ENCODE peak calls at places on chromosomes 2 and 18, in eight cellular contexts. U is cerebellar cortex; S is stimulated activated naive CD4-positive, alpha-beta T cell; T is activated CD4-positive, alpha-beta T cell treated with anti-CD3 and anti-CD28 coated beads, Interleukin-2, amount 50 U/mL, for 48 hours; Z is LoVo; P is choroid plexus epithelial cell; K is A172; C is PC-9. L is an unnamed sample.

GRCh38 chr2:134365356-134365755 is 111.5 kb downstream of the MGAT5 start:
- DNase-seq in U (no peak), S (no peak), T (no peak), Z (no peak), P (peak; percentile 20), K (peak; percentile 28), C (no peak), L (no peak)

GRCh38 chr2:219552382-219553167 is 8.7 kb downstream of the TMEM198 start:
- DNase-seq in U (peak; percentile 75), S (peak; percentile 79), T (peak; percentile 82), Z (peak; percentile 63), P (peak; percentile 77), K (peak; percentile 76), C (peak; percentile 37), L (peak; percentile 82)

GRCh38 chr2:96580771-96581170 is 44.2 kb downstream of the ARID5A start:
- DNase-seq in U (peak; percentile 30), S (no peak), T (no peak), Z (no peak), P (peak; percentile 28), K (no peak), C (no peak), L (no peak)

GRCh38 chr18:48826806-48827205 is 124.0 kb downstream of the SMAD7 start:
- DNase-seq in U (no peak), S (no peak), T (no peak), Z (no peak), P (no peak), K (no peak), C (no peak), L (no peak)

GRCh38 chr2:67057901-67058703 is 339.0 kb upstream of the ETAA1 start:
- DNase-seq in U (peak; percentile 69), S (no peak), T (no peak), Z (no peak), P (peak; percentile 68), K (no peak), C (peak; percentile 54), L (no peak)

GRCh38 chr2:231563378-231563961 is 29.2 kb upstream of the TEX44 start:
- DNase-seq in U (peak; percentile 72), S (no peak), T (peak; percentile 53), Z (peak; percentile 30), P (peak; percentile 73), K (peak; percentile 67), C (no peak), L (peak; percentile 22)

GRCh38 chr18:77013777-77014525 is 118.6 kb downstream of the MBP start:
- DNase-seq in U (no peak), S (no peak), T (no peak), Z (no peak), P (no peak), K (no peak), C (no peak), L (no peak)

GRCh38 chr2:8058652-8059051 is 623.2 kb upstream of the ID2 start:
- DNase-seq in U (no peak), S (no peak), T (no peak), Z (no peak), P (no peak), K (no peak), C (no peak), L (no peak)

GRCh38 chr2:163736433-163737168 is 793 bp upstream of the FIGN start:
- DNase-seq in U (peak; percentile 46), S (no peak), T (no peak), Z (no peak), P (peak; percentile 49), K (peak; percentile 32), C (peak; percentile 45), L (no peak)

GRCh38 chr2:206176886-206177285 is 17.2 kb downstream of the EEF1B2 start:
- DNase-seq in U (no peak), S (no peak), T (no peak), Z (no peak), P (no peak), K (no peak), C (no peak), L (no peak)

GRCh38 chr2:80040226-80040625 is 264.3 kb downstream of the LRRTM1 start:
- DNase-seq in U (no peak), S (no peak), T (no peak), Z (no peak), P (no peak), K (no peak), C (no peak), L (no peak)

GRCh38 chr2:118848381-118849225 is 1.2 kb upstream of the EN1 start:
- DNase-seq in U (no peak), S (no peak), T (no peak), Z (no peak), P (no peak), K (no peak), C (no peak), L (no peak)

GRCh38 chr18:3494569-3494968 is 44.6 kb downstream of the TGIF1 start:
- DNase-seq in U (no peak), S (no peak), T (no peak), Z (no peak), P (no peak), K (no peak), C (no peak), L (no peak)

GRCh38 chr2:166632616-166633015 is 138.6 kb upstream of the SCN7A start:
- DNase-seq in U (no peak), S (no peak), T (no peak), Z (no peak), P (peak; percentile 98), K (peak; percentile 96), C (no peak), L (no peak)

GRCh38 chr2:42113427-42113826 is 55.7 kb upstream of the EML4 start:
- DNase-seq in U (no peak), S (no peak), T (no peak), Z (no peak), P (no peak), K (no peak), C (no peak), L (no peak)

GRCh38 chr2:119011162-119011909 is 69.3 kb downstream of the MARCO start:
- DNase-seq in U (peak; percentile 16), S (no peak), T (peak; percentile 9), Z (peak; percentile 50), P (peak; percentile 52), K (peak; percentile 27), C (no peak), L (no peak)

GRCh38 chr2:37583402-37583801 is 88.0 kb downstream of the CDC42EP3 start:
- DNase-seq in U (no peak), S (no peak), T (no peak), Z (no peak), P (peak; percentile 54), K (no peak), C (no peak), L (no peak)

GRCh38 chr2:174631009-174631981 is 33.7 kb upstream of the WIPF1 start:
- DNase-seq in U (no peak), S (no peak), T (no peak), Z (no peak), P (peak; percentile 82), K (peak; percentile 46), C (no peak), L (no peak)

GRCh38 chr18:8890957-8891464 is 185.7 kb downstream of the MTCL1 start:
- DNase-seq in U (no peak), S (no peak), T (no peak), Z (peak; percentile 85), P (peak; percentile 85), K (peak; percentile 100), C (peak; percentile 99), L (no peak)

GRCh38 chr2:238145046-238145445 is 6.6 kb downstream of the KLHL30 start:
- DNase-seq in U (no peak), S (no peak), T (no peak), Z (no peak), P (no peak), K (no peak), C (no peak), L (no peak)

GRCh38 chr18:78786776-78787175 is 192.8 kb upstream of the SALL3 start:
- DNase-seq in U (no peak), S (no peak), T (no peak), Z (no peak), P (no peak), K (no peak), C (no peak), L (no peak)

GRCh38 chr18:26003817-26004216 is 86.6 kb downstream of the SS18 start:
- DNase-seq in U (no peak), S (no peak), T (no peak), Z (no peak), P (no peak), K (no peak), C (no peak), L (no peak)

GRCh38 chr2:75068546-75068945 is 110.1 kb downstream of the POLE4 start:
- DNase-seq in U (no peak), S (no peak), T (no peak), Z (no peak), P (peak; percentile 22), K (no peak), C (no peak), L (no peak)

GRCh38 chr2:20013061-20013721 is 723 bp upstream of the MATN3 start:
- DNase-seq in U (no peak), S (no peak), T (no peak), Z (no peak), P (peak; percentile 46), K (no peak), C (no peak), L (no peak)

L was measured in activated naive CD4-positive, alpha-beta T cell treated with Interleukin-2 at 50 U/mL for 16 hours.